ENCODE peak calls at places on chromosome 6, in seven cellular contexts. H, P, V, W, D, S and O are unnamed samples.

GRCh38 chr6:18090349-18090786 is 32.1 kb downstream of the NHLRC1 start:
- DNase-seq in D (no peak), S (no peak), H (no peak), P (no peak), V (no peak), W (no peak), O (no peak)

GRCh38 chr6:130324657-130325056 is 41.2 kb upstream of the TMEM200A start:
- DNase-seq in P (no peak), S (no peak), W (no peak), D (no peak), H (no peak), V (no peak), O (no peak)

GRCh38 chr6:130010387-130010786 is 8.0 kb upstream of the L3MBTL3 start:
- DNase-seq in H (no peak), V (no peak), D (no peak), P (no peak), S (no peak), W (no peak), O (no peak)

GRCh38 chr6:157079774-157080173 is 243.5 kb downstream of the TMEM242 start:
- DNase-seq in W (no peak), H (no peak), D (no peak), S (no peak), V (no peak), P (no peak), O (no peak)

GRCh38 chr6:158818008-158818579 is 1.1 kb downstream of the EZR start:
- DNase-seq in P (peak; percentile 82), S (peak; percentile 53), D (peak; percentile 49), W (peak; percentile 75), H (peak; percentile 81), V (peak; percentile 89), O (peak; percentile 85)

GRCh38 chr6:93806409-93807270 is 387.3 kb upstream of the EPHA7 start:
- DNase-seq in P (no peak), H (no peak), D (no peak), S (no peak), V (no peak), W (no peak), O (no peak)

GRCh38 chr6:3585320-3585935 is 128.6 kb upstream of the SLC22A23 start:
- DNase-seq in H (no peak), D (no peak), V (no peak), P (no peak), W (no peak), S (no peak), O (no peak)

GRCh38 chr6:22666021-22666420 is 96.7 kb downstream of the HDGFL1 start:
- DNase-seq in W (no peak), P (no peak), V (no peak), D (no peak), H (no peak), S (no peak), O (no peak)

GRCh38 chr6:127459231-127459641 is at the start of gene KIAA0408:
- DNase-seq in P (peak; percentile 34), W (no peak), H (no peak), S (no peak), D (peak; percentile 41), V (peak; percentile 65), O (no peak)

GRCh38 chr6:42454428-42454791 is 2.7 kb upstream of the TRERF1 start:
- DNase-seq in W (no peak), V (peak; percentile 31), D (no peak), P (peak; percentile 66), S (no peak), H (no peak), O (no peak)

GRCh38 chr6:24412294-24412693 is 9.6 kb downstream of the MRS2 start:
- DNase-seq in H (no peak), S (no peak), W (no peak), D (no peak), V (no peak), P (no peak), O (no peak)

GRCh38 chr6:44169154-44169553 is 10.5 kb downstream of the CAPN11 start:
- DNase-seq in D (no peak), V (no peak), P (no peak), W (no peak), S (no peak), H (no peak), O (no peak)

GRCh38 chr6:111711476-111711875 is 105.8 kb upstream of the TRAF3IP2 start:
- DNase-seq in H (no peak), V (peak; percentile 28), D (peak; percentile 84), P (peak; percentile 58), S (no peak), W (no peak), O (no peak)

GRCh38 chr6:137258170-137258569 is 39.0 kb upstream of the IFNGR1 start:
- DNase-seq in S (no peak), W (no peak), P (no peak), H (no peak), V (no peak), D (no peak), O (peak; percentile 33)

GRCh38 chr6:43129434-43130194 is 41.5 kb upstream of the SRF start:
- DNase-seq in V (no peak), P (peak; percentile 35), H (no peak), S (no peak), W (no peak), D (no peak), O (peak; percentile 52)

GRCh38 chr6:110786271-110786670 is 29.0 kb downstream of the CDK19 start:
- DNase-seq in W (no peak), V (no peak), H (no peak), P (no peak), D (no peak), S (no peak), O (no peak)

GRCh38 chr6:455835-456234 is 64.3 kb downstream of the IRF4 start:
- DNase-seq in V (no peak), P (no peak), H (no peak), S (no peak), W (no peak), D (no peak), O (no peak)

GRCh38 chr6:22785036-22785435 is 215.7 kb downstream of the HDGFL1 start:
- DNase-seq in D (peak; percentile 81), H (no peak), P (no peak), W (no peak), V (no peak), S (no peak), O (no peak)

GRCh38 chr6:113073611-113074191 is 726.6 kb downstream of the RFPL4B start:
- DNase-seq in V (no peak), D (no peak), S (no peak), P (no peak), H (no peak), W (no peak), O (no peak)

GRCh38 chr6:3390698-3391097 is 66.2 kb downstream of the SLC22A23 start:
- DNase-seq in D (peak; percentile 74), W (no peak), P (peak; percentile 56), H (no peak), V (no peak), S (no peak), O (no peak)

GRCh38 chr6:135183532-135184440 is 2.7 kb downstream of the MYB start:
- DNase-seq in H (peak; percentile 63), P (no peak), D (no peak), W (peak; percentile 51), S (peak; percentile 36), V (peak; percentile 43), O (peak; percentile 72)

GRCh38 chr6:170253910-170254269 is 37.0 kb downstream of the DLL1 start:
- DNase-seq in D (no peak), W (no peak), V (no peak), H (no peak), S (no peak), P (no peak), O (no peak)

GRCh38 chr6:11389977-11390376 is 147.6 kb upstream of the TMEM170B start:
- DNase-seq in W (no peak), H (no peak), S (no peak), V (peak; percentile 34), P (no peak), D (no peak), O (no peak)

GRCh38 chr6:157859775-157860504 is 36.9 kb downstream of the SNX9 start:
- DNase-seq in H (no peak), S (no peak), V (no peak), W (no peak), D (no peak), P (no peak), O (no peak)

GRCh38 chr6:9140861-9141534 is 705.7 kb upstream of the SLC35B3 start:
- DNase-seq in S (no peak), W (no peak), D (no peak), V (peak; percentile 13), P (no peak), H (no peak), O (no peak)

GRCh38 chr6:126716826-126717514 is 377.1 kb downstream of the CENPW start:
- DNase-seq in H (no peak), S (no peak), W (no peak), P (no peak), V (no peak), D (no peak), O (no peak)

GRCh38 chr6:10991115-10991514 is 53.0 kb downstream of the ELOVL2 start:
- DNase-seq in W (no peak), D (peak; percentile 27), V (no peak), H (no peak), S (no peak), P (no peak), O (no peak)

GRCh38 chr6:17470209-17470952 is 77.0 kb downstream of the CAP2 start:
- DNase-seq in W (no peak), V (no peak), H (no peak), D (no peak), S (no peak), P (no peak), O (no peak)

GRCh38 chr6:162435071-162435470 is 292.5 kb downstream of the PRKN start:
- DNase-seq in P (no peak), V (no peak), D (no peak), S (no peak), W (no peak), H (no peak), O (no peak)

GRCh38 chr6:157066781-157067491 is 256.4 kb downstream of the TMEM242 start:
- DNase-seq in W (no peak), D (no peak), H (no peak), S (no peak), P (no peak), V (no peak), O (no peak)

GRCh38 chr6:9437836-9438235 is 977.0 kb downstream of the TFAP2A start:
- DNase-seq in W (no peak), V (no peak), P (no peak), H (no peak), S (no peak), D (no peak), O (no peak)

GRCh38 chr6:24273471-24273870 is 84.4 kb downstream of the DCDC2 start:
- DNase-seq in S (no peak), H (no peak), P (no peak), W (no peak), V (no peak), D (no peak), O (no peak)

GRCh38 chr6:163253556-163254213 is 160.8 kb upstream of the QKI start:
- DNase-seq in P (no peak), S (no peak), W (no peak), D (no peak), H (no peak), V (no peak), O (no peak)

GRCh38 chr6:1971612-1972011 is 273.8 kb downstream of the GMDS start:
- DNase-seq in S (no peak), D (no peak), V (no peak), H (no peak), P (no peak), W (no peak), O (no peak)

GRCh38 chr6:96460052-96460700 is 61.4 kb upstream of the UFL1 start:
- DNase-seq in W (no peak), D (no peak), P (no peak), H (no peak), S (no peak), V (no peak), O (no peak)

GRCh38 chr6:33192671-33193602 is 670 bp upstream of the COL11A2 start:
- DNase-seq in D (peak; percentile 85), V (peak; percentile 34), P (peak; percentile 53), H (peak; percentile 56), W (peak; percentile 44), S (no peak), O (peak; percentile 56)

GRCh38 chr6:5398530-5398929 is 137.2 kb downstream of the FARS2 start:
- DNase-seq in H (peak; percentile 39), D (peak; percentile 30), V (no peak), S (no peak), W (peak; percentile 29), P (no peak), O (peak; percentile 25)